ENCODE peak calls at places on chromosomes 11 and 22, in eight cellular contexts. F is fibroblast of gingiva; R is NB4; H is activated CD4-positive, CD25-positive, alpha-beta regulatory T cell; D is AG09319; O is stimulated activated CD4-positive, alpha-beta T cell treated with anti-CD3 and anti-CD28 coated beads, Interleukin-2, amount 100 ng/mL, for 48 hours; V is psoas muscle; M is NCI-H1092 treated with DMSO at 0.1 percent for 48 hours. G is an unnamed sample.

GRCh38 chr22:32801436-32802290 is at the start of gene TIMP3:
- DNase-seq in H (no peak), V (peak), D (peak), R (peak), O (no peak), F (peak), M (peak), G (peak)

GRCh38 chr22:20211997-20212753 is 55.9 kb downstream of the RTN4R start:
- DNase-seq in R (no peak), O (no peak), H (no peak), V (peak), M (peak), D (no peak), F (no peak), G (no peak)

GRCh38 chr11:17722000-17722643 is 2.8 kb downstream of the MYOD1 start:
- DNase-seq in H (no peak), M (no peak), V (no peak), O (no peak), D (no peak), R (no peak), F (no peak), G (no peak)

GRCh38 chr11:214083-214482 is 6.6 kb downstream of the RIC8A start:
- DNase-seq in D (no peak), V (no peak), R (no peak), H (no peak), F (no peak), O (no peak), M (no peak), G (no peak)

GRCh38 chr11:59429924-59430516 is 3.8 kb upstream of the OR5A2 start:
- DNase-seq in H (no peak), F (peak), V (no peak), M (peak), O (peak), R (peak), D (peak), G (no peak)

GRCh38 chr11:120061761-120062560 is 76.0 kb downstream of the TRIM29 start:
- DNase-seq in M (no peak), V (no peak), H (no peak), R (no peak), F (no peak), O (no peak), D (no peak), G (peak)

GRCh38 chr11:42205518-42205917 is 746.1 kb upstream of the LRRC4C start:
- DNase-seq in R (no peak), H (no peak), F (no peak), V (no peak), M (no peak), D (no peak), O (no peak), G (no peak)

GRCh38 chr22:42356547-42356946 is 75.7 kb downstream of the NFAM1 start:
- DNase-seq in H (no peak), R (no peak), M (no peak), D (no peak), V (no peak), O (no peak), F (no peak), G (no peak)

GRCh38 chr11:21622995-21623394 is 569.9 kb upstream of the ANO5 start:
- DNase-seq in F (no peak), D (no peak), H (no peak), R (no peak), M (no peak), O (no peak), V (no peak), G (no peak)

GRCh38 chr11:80783561-80783960 is 1342.7 kb upstream of the TENM4 start:
- DNase-seq in V (no peak), M (no peak), O (no peak), R (no peak), F (no peak), D (no peak), H (no peak), G (no peak)

GRCh38 chr22:47623056-47623739 is 860.7 kb downstream of the TBC1D22A start:
- DNase-seq in F (no peak), R (no peak), O (no peak), M (no peak), H (no peak), V (no peak), D (no peak), G (peak)

GRCh38 chr11:35647535-35648092 is 15.0 kb upstream of the TRIM44 start:
- DNase-seq in M (no peak), O (no peak), F (no peak), V (no peak), D (no peak), R (no peak), H (no peak), G (peak)

GRCh38 chr11:121591405-121592033 is 138.8 kb upstream of the SORL1-AS1 start:
- DNase-seq in F (peak), H (peak), V (no peak), R (peak), D (peak), M (peak), O (peak), G (no peak)

GRCh38 chr22:19143967-19144400 is 467 bp downstream of the ESS2 start:
- DNase-seq in O (peak), M (no peak), R (no peak), H (no peak), F (peak), V (no peak), D (no peak), G (no peak)

GRCh38 chr11:75602916-75603315 is 40.9 kb downstream of the SERPINH1 start:
- DNase-seq in V (no peak), H (no peak), R (no peak), D (no peak), O (no peak), M (no peak), F (no peak), G (no peak)

GRCh38 chr11:13313005-13313819 is 35.6 kb downstream of the BMAL1 start:
- DNase-seq in F (no peak), O (no peak), H (no peak), M (no peak), V (no peak), D (no peak), R (no peak), G (no peak)

GRCh38 chr11:46036009-46036408 is 85.2 kb downstream of the PHF21A start:
- DNase-seq in M (no peak), H (no peak), V (no peak), O (no peak), F (no peak), D (no peak), R (no peak), G (no peak)

GRCh38 chr11:78432058-78432515 is 14.5 kb upstream of the GAB2 start:
- DNase-seq in D (no peak), M (no peak), R (peak), O (no peak), V (no peak), F (no peak), H (no peak), G (no peak)

GRCh38 chr11:49208006-49208721 is at the start of gene FOLH1:
- DNase-seq in F (no peak), O (no peak), V (peak), M (no peak), R (no peak), H (no peak), D (no peak), G (no peak)

GRCh38 chr11:121534131-121535093 is 81.6 kb upstream of the SORL1-AS1 start:
- DNase-seq in H (no peak), R (no peak), M (peak), O (no peak), D (peak), V (no peak), F (peak), G (no peak)

GRCh38 chr11:76602431-76602861 is 68.1 kb downstream of the LRRC32 start:
- DNase-seq in V (peak), F (peak), R (no peak), D (peak), O (no peak), M (no peak), H (no peak), G (peak)

G was measured in esophagus muscularis mucosa.